ENCODE peak calls at places on chromosome 5, in nine cellular contexts. T is astrocyte; Q is A549; L is tibial artery; G is heart left ventricle; A is left ventricle myocardium inferior; E is psoas muscle; J is OCI-LY7; R is CD8-positive, alpha-beta T cell. Z is an unnamed sample.
A peak's percentile ranks its signal among the peaks of the same experiment; 100 is the strongest.

GRCh38 chr5:154312571-154312970 is 122.0 kb downstream of the GALNT10 start:
- DNase-seq in Q (no peak), E (no peak), G (no peak), T (peak; percentile 41), J (no peak), R (no peak), L (no peak), A (no peak), Z (no peak)

GRCh38 chr5:57434227-57434640 is 48.4 kb downstream of the ACTBL2 start:
- DNase-seq in J (no peak), G (no peak), A (peak; percentile 18), L (no peak), Q (no peak), T (peak; percentile 79), R (no peak), E (no peak), Z (no peak)

GRCh38 chr5:96825243-96825642 is 17.5 kb upstream of the ERAP1 start:
- DNase-seq in J (no peak), L (no peak), G (no peak), Q (no peak), T (no peak), E (no peak), R (no peak), A (no peak), Z (no peak)

GRCh38 chr5:160211352-160211751 is 18.0 kb upstream of the FABP6 start:
- DNase-seq in E (no peak), Q (no peak), T (no peak), G (no peak), A (no peak), R (no peak), J (no peak), L (no peak), Z (no peak)

GRCh38 chr5:39270172-39270848 is 50.9 kb upstream of the FYB1 start:
- DNase-seq in T (no peak), L (no peak), R (no peak), E (no peak), G (no peak), J (no peak), Q (no peak), A (no peak), Z (no peak)

GRCh38 chr5:6766558-6767191 is 53.4 kb downstream of the TENT4A start:
- DNase-seq in L (peak; percentile 96), G (peak; percentile 92), Q (peak; percentile 96), J (no peak), A (peak; percentile 81), T (peak; percentile 52), E (peak; percentile 88), R (no peak), Z (peak; percentile 82)

GRCh38 chr5:96492654-96493053 is 59.6 kb upstream of the PCSK1 start:
- DNase-seq in E (no peak), G (no peak), A (no peak), J (no peak), Q (peak; percentile 30), L (no peak), T (no peak), R (no peak), Z (no peak)

GRCh38 chr5:176590035-176590729 is 19.8 kb downstream of the GPRIN1 start:
- DNase-seq in J (no peak), L (no peak), A (no peak), Q (no peak), E (no peak), T (no peak), R (no peak), G (no peak), Z (no peak)

GRCh38 chr5:71629950-71630349 is 42.8 kb downstream of the MCCC2 start:
- DNase-seq in R (no peak), Q (no peak), E (no peak), A (no peak), L (no peak), G (no peak), J (no peak), T (no peak), Z (no peak)

GRCh38 chr5:163354685-163355084 is 82.7 kb upstream of the CCNG1 start:
- DNase-seq in G (no peak), E (no peak), J (peak; percentile 24), Q (no peak), T (no peak), R (no peak), L (no peak), A (no peak), Z (no peak)

GRCh38 chr5:157817928-157818327 is 41.0 kb downstream of the CLINT1 start:
- DNase-seq in E (no peak), A (no peak), G (no peak), T (no peak), Q (no peak), J (no peak), R (no peak), L (no peak), Z (no peak)

GRCh38 chr5:179321206-179321987 is 23.9 kb downstream of the ADAMTS2 start:
- DNase-seq in A (no peak), T (no peak), G (peak; percentile 22), L (peak; percentile 58), E (peak; percentile 1), R (no peak), J (no peak), Q (no peak), Z (peak; percentile 28)

GRCh38 chr5:14101922-14102321 is 41.2 kb upstream of the TRIO start:
- DNase-seq in A (no peak), J (no peak), E (no peak), R (no peak), L (no peak), G (no peak), T (no peak), Q (no peak), Z (no peak)

GRCh38 chr5:148523139-148523538 is 131.2 kb downstream of the HTR4 start:
- DNase-seq in E (no peak), T (no peak), R (no peak), L (no peak), Q (no peak), A (no peak), J (no peak), G (no peak), Z (no peak)

GRCh38 chr5:50501510-50502209 is 60.6 kb upstream of the EMB start:
- DNase-seq in A (no peak), L (no peak), Q (no peak), J (peak; percentile 89), R (no peak), G (no peak), E (no peak), T (no peak), Z (no peak)

GRCh38 chr5:108430931-108431608 is 49.2 kb upstream of the FBXL17 start:
- DNase-seq in A (no peak), Q (no peak), R (no peak), T (no peak), J (no peak), L (no peak), G (no peak), E (no peak), Z (no peak)

GRCh38 chr5:107165296-107165695 is 505.4 kb downstream of the EFNA5 start:
- DNase-seq in J (no peak), R (no peak), L (no peak), A (no peak), T (no peak), E (no peak), Q (no peak), G (no peak), Z (no peak)

GRCh38 chr5:126234563-126235195 is 188.5 kb upstream of the GRAMD2B start:
- DNase-seq in R (no peak), L (no peak), E (no peak), T (peak; percentile 18), J (peak; percentile 15), G (no peak), Q (peak; percentile 11), A (no peak), Z (no peak)

GRCh38 chr5:154345255-154345952 is 100.4 kb upstream of the SAP30L start:
- DNase-seq in Q (no peak), R (no peak), A (no peak), E (no peak), L (no peak), J (no peak), T (no peak), G (no peak), Z (no peak)

GRCh38 chr5:84573017-84573712 is 188.5 kb upstream of the EDIL3 start:
- DNase-seq in Q (no peak), A (no peak), R (no peak), E (no peak), G (no peak), L (no peak), J (no peak), T (no peak), Z (no peak)

GRCh38 chr5:56507348-56507930 is 274.3 kb upstream of the ANKRD55 start:
- DNase-seq in R (no peak), J (no peak), A (no peak), E (no peak), L (no peak), T (no peak), Q (no peak), G (no peak), Z (no peak)

GRCh38 chr5:132479073-132479811 is 11.3 kb downstream of the IRF1 start:
- DNase-seq in R (no peak), E (no peak), L (no peak), Q (no peak), J (no peak), G (no peak), A (no peak), T (no peak), Z (no peak)
- H3K4me1 ChIP-seq in R (peaks cover 66% of the 10 kb centered on the region), E (peaks cover 5% of the 10 kb centered on the region), L (peaks cover 23% of the 10 kb centered on the region), Q (peaks cover 10% of the 10 kb centered on the region), J (peaks cover 21% of the 10 kb centered on the region), G (peaks cover 47% of the 10 kb centered on the region), A (peaks cover 70% of the 10 kb centered on the region), T (no peaks in the 10 kb centered on the region), Z (peaks cover 34% of the 10 kb centered on the region)

GRCh38 chr5:143145388-143145787 is 258.1 kb downstream of the NR3C1 start:
- DNase-seq in Q (no peak), L (no peak), T (no peak), G (no peak), J (no peak), A (no peak), R (no peak), E (no peak), Z (no peak)
- H3K4me1 ChIP-seq in Q (peaks cover 6% of the 10 kb centered on the region), L (peaks cover 73% of the 10 kb centered on the region), T (peaks cover 5% of the 10 kb centered on the region), G (peaks cover 3% of the 10 kb centered on the region), J (no peaks in the 10 kb centered on the region), A (peaks cover 52% of the 10 kb centered on the region), R (no peaks in the 10 kb centered on the region), E (peaks cover 68% of the 10 kb centered on the region), Z (peaks cover 8% of the 10 kb centered on the region)

GRCh38 chr5:134637106-134637721 is 4.6 kb upstream of the SAR1B start:
- DNase-seq in G (no peak), Q (no peak), E (no peak), L (no peak), R (no peak), A (no peak), T (no peak), J (no peak), Z (no peak)
- H3K4me1 ChIP-seq in G (no peaks in the 10 kb centered on the region), Q (no peaks in the 10 kb centered on the region), E (no peaks in the 10 kb centered on the region), L (peaks cover 2% of the 10 kb centered on the region), R (no peaks in the 10 kb centered on the region), A (peaks cover 10% of the 10 kb centered on the region), T (no peaks in the 10 kb centered on the region), J (no peaks in the 10 kb centered on the region), Z (no peaks in the 10 kb centered on the region)

DNA sequence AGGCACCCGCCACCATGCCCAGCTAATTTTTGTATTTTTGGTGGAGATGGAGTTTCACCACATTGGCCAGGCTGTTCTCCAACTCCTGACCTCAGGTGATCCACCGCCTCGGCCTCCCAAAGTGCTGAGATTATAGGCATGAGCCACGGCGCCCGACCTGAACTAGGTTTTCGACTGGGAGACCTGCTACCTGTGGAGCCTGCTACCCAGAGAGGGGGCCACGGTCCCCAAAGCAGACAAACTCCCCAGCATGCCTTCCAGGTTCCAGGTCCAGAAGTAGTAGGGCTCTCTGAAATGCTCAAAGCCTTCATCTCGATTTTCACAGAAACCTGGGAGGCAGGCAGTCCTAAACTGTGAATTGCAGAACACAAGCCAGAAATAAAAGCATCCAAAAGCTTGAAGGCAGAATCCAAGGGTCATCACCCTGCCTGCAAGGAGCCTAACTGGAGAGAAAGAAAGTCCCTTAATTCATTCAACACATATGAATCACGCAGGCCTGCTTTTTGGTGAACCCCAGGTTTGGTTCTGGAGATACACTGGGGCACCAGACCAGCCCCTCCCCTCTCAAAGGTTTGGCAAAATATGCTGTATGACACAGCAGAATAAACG is 4.6 kb upstream of the IRF1 start:
- DNase-seq in J (no peak), A (no peak), Q (no peak), T (no peak), R (no peak), E (no peak), L (peak; percentile 69), G (peak; percentile 37), Z (no peak)
- H3K4me1 ChIP-seq in J (peaks cover 60% of the 10 kb centered on the region), A (peaks cover 63% of the 10 kb centered on the region), Q (peaks cover 49% of the 10 kb centered on the region), T (peaks cover 46% of the 10 kb centered on the region), R (peaks cover 63% of the 10 kb centered on the region), E (peaks cover 31% of the 10 kb centered on the region), L (peaks cover 45% of the 10 kb centered on the region), G (peaks cover 21% of the 10 kb centered on the region), Z (peaks cover 14% of the 10 kb centered on the region)

Z was measured in right cardiac atrium.